ENCODE peak calls at places on chromosomes 4 and X, in four cellular contexts. M, C, Z and V are unnamed samples.

GRCh38 chrX:48794340-48794920 is 7.4 kb upstream of the HDAC6 start:
- DNase-seq in M (no peak), Z (no peak), C (no peak), V (no peak)

GRCh38 chr4:8741513-8742226 is 130.0 kb downstream of the HMX1 start:
- DNase-seq in C (no peak), M (no peak), Z (peak), V (no peak)

GRCh38 chrX:150240643-150240970 is 122.5 kb upstream of the MAMLD1 start:
- DNase-seq in C (no peak), M (no peak), Z (no peak), V (no peak)

GRCh38 chr4:183493246-183493645 is 11.6 kb upstream of the ING2 start:
- DNase-seq in M (no peak), C (no peak), Z (no peak), V (no peak)

GRCh38 chr4:8615921-8616787 is 23.6 kb downstream of the CPZ start:
- DNase-seq in C (no peak), Z (peak), M (no peak), V (no peak)

GRCh38 chrX:151988706-151989299 is 14.3 kb upstream of the GABRE start:
- DNase-seq in M (no peak), Z (no peak), C (no peak), V (peak)

GRCh38 chrX:48728653-48729052 is 32.1 kb downstream of the SUV39H1 start:
- DNase-seq in C (no peak), M (no peak), Z (no peak), V (no peak)

GRCh38 chr4:1856920-1857699 is 1.2 kb upstream of the LETM1 start:
- DNase-seq in M (no peak), C (peak), Z (no peak), V (no peak)

GRCh38 chr4:158159718-158160094 is 13.1 kb downstream of the GASK1B start:
- DNase-seq in M (no peak), Z (no peak), C (no peak), V (no peak)

GRCh38 chr4:186832906-186833305 is 109.2 kb upstream of the FAT1 start:
- DNase-seq in C (peak), Z (no peak), M (no peak), V (peak)

GRCh38 chr4:15238720-15239119 is 189.1 kb upstream of the C1QTNF7 start:
- DNase-seq in Z (no peak), C (peak), M (no peak), V (peak)

GRCh38 chrX:42247241-42247640 is 323.9 kb upstream of the CASK start:
- DNase-seq in M (no peak), Z (no peak), C (peak), V (peak)

GRCh38 chr4:127623755-127624087 is 9.0 kb upstream of the INTU start:
- DNase-seq in M (no peak), Z (no peak), C (peak), V (peak)

GRCh38 chr4:30716671-30717207 is 3.4 kb upstream of the PCDH7 start:
- DNase-seq in M (no peak), Z (no peak), C (peak), V (peak)

GRCh38 chr4:140567722-140568121 is 1.0 kb downstream of the UCP1 start:
- DNase-seq in C (no peak), M (no peak), Z (no peak), V (no peak)

GRCh38 chr4:138114434-138114833 is 127.7 kb downstream of the SLC7A11 start:
- DNase-seq in Z (no peak), C (peak), M (no peak), V (peak)

GRCh38 chrX:97594825-97595224 is 711.1 kb downstream of the RPA4 start:
- DNase-seq in Z (no peak), C (no peak), M (no peak), V (no peak)

GRCh38 chrX:38375888-38376287 is 23.5 kb downstream of the OTC start:
- DNase-seq in Z (no peak), C (peak), M (no peak), V (no peak)

GRCh38 chr4:82247171-82247570 is 126.6 kb downstream of the HNRNPD start:
- DNase-seq in C (no peak), Z (no peak), M (no peak), V (no peak)

GRCh38 chr4:37936889-37937498 is 23.2 kb upstream of the PTTG2 start:
- DNase-seq in M (no peak), Z (peak), C (no peak), V (peak)

GRCh38 chrX:72554448-72555140 is 18.0 kb downstream of the HDAC8 start:
- DNase-seq in Z (peak), M (peak), C (peak), V (peak)

GRCh38 chr4:143307536-143307935 is 29.1 kb upstream of the GAB1 start:
- DNase-seq in M (no peak), Z (no peak), C (no peak), V (no peak)

GRCh38 chr4:67593741-67594175 is 35.2 kb downstream of the STAP1 start:
- DNase-seq in C (peak), M (no peak), Z (no peak), V (peak)

GRCh38 chr4:27003602-27004238 is 143.1 kb downstream of the STIM2 start:
- DNase-seq in C (peak), M (no peak), Z (no peak), V (peak)

GRCh38 chrX:123962006-123962485 is 540 bp downstream of the STAG2 start:
- DNase-seq in M (no peak), C (no peak), Z (no peak), V (peak)

GRCh38 chrX:107272431-107272921 is 66.1 kb downstream of the DNAAF6 start:
- DNase-seq in Z (no peak), C (no peak), M (no peak), V (no peak)
- H3K4me3 ChIP-seq in Z (no peak), C (no peak), M (no peak), V (no peak)

DNA sequence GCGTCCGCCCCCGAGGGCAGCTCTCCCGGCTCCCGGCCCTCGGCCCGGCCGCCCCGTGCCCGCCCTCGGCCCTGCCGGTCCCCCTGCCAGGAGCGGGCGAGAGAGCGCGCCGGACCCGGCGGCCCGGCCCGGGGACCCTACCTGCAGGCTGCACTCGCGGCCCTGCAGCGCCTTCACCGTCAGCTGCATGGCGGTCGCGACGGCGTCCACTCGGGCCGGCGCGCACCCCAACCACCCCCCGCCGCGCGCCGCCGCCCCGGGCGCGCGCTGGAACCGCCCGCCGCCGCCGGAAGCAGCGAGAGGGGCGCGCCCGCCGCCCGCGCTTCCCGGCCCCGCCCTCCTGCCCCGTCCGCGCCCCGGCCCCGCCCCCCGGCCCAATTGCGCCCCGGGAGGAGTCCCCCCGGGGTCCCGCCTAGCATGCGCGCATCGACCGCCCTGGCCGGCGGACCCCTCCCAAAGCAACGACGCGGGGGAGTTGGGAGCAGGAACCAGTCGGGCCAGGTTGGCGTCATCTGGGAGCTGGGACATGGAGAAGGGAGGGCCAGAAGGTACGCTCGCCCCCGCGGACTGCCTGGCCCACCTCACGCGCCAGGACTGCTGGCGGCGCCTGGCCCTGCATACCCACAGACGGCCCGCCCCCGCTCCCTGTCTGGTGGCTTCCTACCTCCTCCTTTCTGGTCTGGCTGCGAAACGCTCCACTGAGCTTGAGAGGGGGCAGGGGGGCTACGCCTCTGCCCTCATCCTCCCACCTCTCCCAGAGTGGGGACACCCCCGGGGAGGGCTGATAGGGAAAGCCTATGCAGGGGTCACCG is at the start of gene UBL4A:
- DNase-seq in M (peak), C (peak), Z (peak), V (peak)
- TF ChIP-seq CTCF in M (no peak), C (no peak), Z (no peak), V (no peak)

GRCh38 chr4:75672461-75673026 is 667 bp downstream of the G3BP2 start:
- DNase-seq in Z (peak), C (peak), M (peak), V (peak)
- H3K4me3 ChIP-seq in Z (peak), C (peak), M (peak), V (peak)

GRCh38 chr4:25580633-25581467 is 74.8 kb upstream of the SLC34A2 start:
- DNase-seq in C (no peak), M (no peak), Z (no peak), V (no peak)
- TF ChIP-seq CTCF in C (no peak), M (no peak), Z (no peak), V (no peak)

GRCh38 chrX:45852884-45853283 is 652.2 kb upstream of the DIPK2B start:
- DNase-seq in C (peak), Z (no peak), M (peak), V (peak)

GRCh38 chrX:45850197-45850774 is 649.6 kb upstream of the DIPK2B start:
- DNase-seq in M (no peak), C (peak), Z (no peak), V (no peak)

GRCh38 chrX:45849261-45849660 is 648.6 kb upstream of the DIPK2B start:
- DNase-seq in C (peak), Z (no peak), M (peak), V (peak)

GRCh38 chrX:45851434-45851991 is 650.8 kb upstream of the DIPK2B start:
- DNase-seq in M (peak), C (no peak), Z (no peak), V (peak)

GRCh38 chrX:45850775-45851433 is 650.2 kb upstream of the DIPK2B start:
- DNase-seq in C (peak), M (no peak), Z (no peak), V (peak)
- H3K4me3 ChIP-seq in C (peak), M (peak), Z (peak), V (peak)

GRCh38 chr4:104451573-104451972 is 43.1 kb downstream of the CXXC4 start:
- DNase-seq in M (no peak), Z (no peak), C (no peak), V (no peak)
- TF ChIP-seq CTCF in M (no peak), Z (no peak), C (no peak), V (peak)